ENCODE peak calls at places on chromosomes 3 and 15, in nine cellular contexts. N is GM18507, T is NCI-H1092 treated with DMSO at 0.1 percent for 48 hours, Q is ELR, W is GM10248, K is nephron progenitor cell, A is AG08396, S is SJCRH30, U is HFFc6. M is an unnamed sample.

GRCh38 chr15:50857763-50858162 is 50.7 kb upstream of the AP4E1 start:
- DNase-seq in W (no peak), K (no peak), Q (no peak), U (no peak), N (no peak), S (no peak), T (no peak), A (no peak), M (no peak)

GRCh38 chr15:62444104-62445027 is 279.3 kb upstream of the C2CD4B start:
- DNase-seq in T (no peak), Q (peak; percentile 95), U (peak; percentile 96), S (no peak), K (no peak), W (no peak), A (peak; percentile 80), N (no peak), M (no peak)

GRCh38 chr15:92963794-92964193 is 63.7 kb downstream of the CHD2 start:
- DNase-seq in S (no peak), W (no peak), N (no peak), U (no peak), A (no peak), T (no peak), K (no peak), Q (no peak), M (no peak)

GRCh38 chr3:45884368-45885201 is 1.8 kb upstream of the CCR9 start:
- DNase-seq in N (no peak), T (no peak), W (no peak), S (no peak), K (no peak), A (no peak), U (no peak), Q (no peak), M (no peak)

GRCh38 chr3:21801631-21802030 is 50.6 kb upstream of the ZNF385D start:
- DNase-seq in Q (no peak), K (no peak), N (no peak), U (no peak), S (no peak), A (no peak), W (no peak), T (no peak), M (no peak)

GRCh38 chr3:170598091-170598502 is 12.2 kb upstream of the SLC7A14 start:
- DNase-seq in N (no peak), T (no peak), A (no peak), Q (no peak), U (no peak), W (no peak), S (no peak), K (no peak), M (no peak)

GRCh38 chr3:184085389-184085852 is 11.4 kb upstream of the HTR3E start:
- DNase-seq in K (no peak), S (no peak), N (no peak), T (no peak), A (no peak), Q (peak; percentile 53), W (no peak), U (peak; percentile 10), M (no peak)

GRCh38 chr3:145815707-145816413 is 345.1 kb downstream of the PLOD2 start:
- DNase-seq in S (peak; percentile 13), U (no peak), K (no peak), Q (no peak), W (no peak), A (no peak), N (no peak), T (no peak), M (peak; percentile 25)

GRCh38 chr3:7504886-7505775 is 644.2 kb downstream of the GRM7 start:
- DNase-seq in N (no peak), Q (peak; percentile 2), S (peak; percentile 24), U (peak; percentile 5), A (no peak), K (no peak), T (no peak), W (no peak), M (no peak)

GRCh38 chr3:149384911-149385321 is 7.5 kb upstream of the TM4SF1 start:
- DNase-seq in K (no peak), Q (peak; percentile 84), U (peak; percentile 77), A (peak; percentile 55), N (no peak), W (no peak), T (no peak), S (no peak), M (no peak)

GRCh38 chr3:30518201-30518864 is 88.1 kb upstream of the TGFBR2 start:
- DNase-seq in A (no peak), Q (no peak), N (no peak), K (no peak), W (no peak), T (peak; percentile 87), U (no peak), S (no peak), M (no peak)

GRCh38 chr3:129633751-129634481 is 27.4 kb upstream of the PLXND1 start:
- DNase-seq in T (no peak), Q (no peak), A (no peak), U (no peak), W (no peak), S (no peak), N (no peak), K (no peak), M (no peak)

GRCh38 chr3:27721717-27722564 is at the start of gene EOMES:
- DNase-seq in W (peak; percentile 64), S (no peak), K (peak; percentile 64), N (peak; percentile 46), A (peak; percentile 63), Q (peak; percentile 54), T (peak; percentile 2), U (no peak), M (peak; percentile 81)

GRCh38 chr3:94234177-94234788 is 171.4 kb downstream of the NSUN3 start:
- DNase-seq in U (peak; percentile 51), K (peak; percentile 22), N (no peak), S (peak; percentile 76), W (peak; percentile 23), A (peak; percentile 18), Q (peak; percentile 62), T (peak; percentile 17), M (peak; percentile 14)

GRCh38 chr3:151384741-151385174 is at the start of gene P2RY12:
- DNase-seq in Q (no peak), K (no peak), U (no peak), W (no peak), A (no peak), S (no peak), T (no peak), N (no peak), M (no peak)

GRCh38 chr3:171776411-171776810 is 33.9 kb downstream of the PLD1 start:
- DNase-seq in S (peak; percentile 66), A (no peak), Q (no peak), W (no peak), T (no peak), N (no peak), U (no peak), K (no peak), M (no peak)

GRCh38 chr3:133549565-133549964 is 23.9 kb upstream of the CDV3 start:
- DNase-seq in W (no peak), T (no peak), Q (no peak), S (no peak), N (no peak), A (no peak), U (no peak), K (no peak), M (no peak)

GRCh38 chr3:136790786-136791185 is 28.1 kb upstream of the SLC35G2 start:
- DNase-seq in N (no peak), T (no peak), W (no peak), A (no peak), Q (no peak), U (no peak), S (peak; percentile 37), K (no peak), M (no peak)

GRCh38 chr15:70491183-70491621 is 272.2 kb downstream of the UACA start:
- DNase-seq in N (no peak), T (no peak), U (no peak), K (no peak), W (no peak), S (no peak), A (no peak), Q (peak; percentile 34), M (no peak)

GRCh38 chr3:19725000-19725399 is 209.0 kb downstream of the EFHB start:
- DNase-seq in S (no peak), K (no peak), Q (no peak), U (no peak), A (no peak), W (no peak), N (no peak), T (no peak), M (no peak)

GRCh38 chr3:23288286-23288685 is 85.2 kb downstream of the UBE2E2 start:
- DNase-seq in K (no peak), N (no peak), A (no peak), U (peak; percentile 13), Q (no peak), W (no peak), T (no peak), S (no peak), M (no peak)

GRCh38 chr15:95326689-95327525 is 1003.6 kb upstream of the NR2F2 start:
- DNase-seq in W (no peak), S (no peak), U (no peak), K (peak; percentile 72), A (peak; percentile 25), Q (no peak), N (no peak), T (no peak), M (peak; percentile 58)

GRCh38 chr3:49671291-49672288 is 2.6 kb upstream of the APEH start:
- DNase-seq in Q (peak; percentile 70), T (no peak), S (peak; percentile 81), A (peak; percentile 81), W (peak; percentile 84), K (peak; percentile 80), N (peak; percentile 65), U (peak; percentile 43), M (peak; percentile 84)

GRCh38 chr3:88235102-88235501 is 85.3 kb downstream of the C3orf38 start:
- DNase-seq in Q (peak; percentile 34), U (peak; percentile 0), A (no peak), T (no peak), W (no peak), N (no peak), S (no peak), K (no peak), M (no peak)

GRCh38 chr15:100903191-100903590 is 16.0 kb upstream of the LRRK1 start:
- DNase-seq in S (no peak), K (no peak), T (no peak), W (no peak), Q (no peak), A (no peak), U (no peak), N (no peak), M (no peak)